ENCODE peak calls at places on chromosome 21, in four cellular contexts. One of them, this sample, is unnamed.

GRCh38 chr21:32819702-32820101 is 48.1 kb upstream of the PAXBP1 start:
- DNase-seq in NCI-H187 treated with DMSO at 0.1 percent for 48 hours: no peak
- DNase-seq in KBM-7: no peak
- DNase-seq in amniotic stem cell: peak
- DNase-seq in this sample: peak

GRCh38 chr21:45893166-45894106 is 88.1 kb upstream of the COL6A1 start:
- DNase-seq in NCI-H187 treated with DMSO at 0.1 percent for 48 hours: no peak
- DNase-seq in amniotic stem cell: no peak
- DNase-seq in KBM-7: no peak
- DNase-seq in this sample: no peak

GRCh38 chr21:35048183-35048601 is 910 bp downstream of the RUNX1 start:
- DNase-seq in NCI-H187 treated with DMSO at 0.1 percent for 48 hours: no peak
- DNase-seq in KBM-7: peak
- DNase-seq in amniotic stem cell: no peak
- DNase-seq in this sample: no peak

GRCh38 chr21:35234725-35235124 is 185.6 kb upstream of the RUNX1 start:
- DNase-seq in NCI-H187 treated with DMSO at 0.1 percent for 48 hours: no peak
- DNase-seq in KBM-7: peak
- DNase-seq in amniotic stem cell: no peak
- DNase-seq in this sample: no peak

GRCh38 chr21:38688068-38688467 is 117.7 kb upstream of the ETS2 start:
- DNase-seq in amniotic stem cell: no peak
- DNase-seq in KBM-7: no peak
- DNase-seq in NCI-H187 treated with DMSO at 0.1 percent for 48 hours: no peak
- DNase-seq in this sample: no peak

GRCh38 chr21:25636727-25637126 is 2.3 kb upstream of the JAM2 start:
- DNase-seq in amniotic stem cell: no peak
- DNase-seq in NCI-H187 treated with DMSO at 0.1 percent for 48 hours: no peak
- DNase-seq in KBM-7: no peak
- DNase-seq in this sample: no peak

GRCh38 chr21:42579456-42580075 is 65.9 kb downstream of the SLC37A1 start:
- DNase-seq in NCI-H187 treated with DMSO at 0.1 percent for 48 hours: no peak
- DNase-seq in KBM-7: no peak
- DNase-seq in amniotic stem cell: no peak
- DNase-seq in this sample: no peak

GRCh38 chr21:44349847-44350772 is 3.3 kb upstream of the TRPM2 start:
- DNase-seq in NCI-H187 treated with DMSO at 0.1 percent for 48 hours: no peak
- DNase-seq in amniotic stem cell: no peak
- DNase-seq in KBM-7: no peak
- DNase-seq in this sample: no peak

GRCh38 chr21:44800971-44801467 is 601 bp downstream of the UBE2G2 start:
- DNase-seq in amniotic stem cell: no peak
- DNase-seq in KBM-7: peak
- DNase-seq in NCI-H187 treated with DMSO at 0.1 percent for 48 hours: no peak
- DNase-seq in this sample: no peak

GRCh38 chr21:45870851-45871615 is 110.5 kb upstream of the COL6A1 start:
- DNase-seq in NCI-H187 treated with DMSO at 0.1 percent for 48 hours: no peak
- DNase-seq in KBM-7: no peak
- DNase-seq in amniotic stem cell: no peak
- DNase-seq in this sample: no peak

GRCh38 chr21:44267655-44268142 is 6.0 kb upstream of the DNMT3L start:
- DNase-seq in NCI-H187 treated with DMSO at 0.1 percent for 48 hours: no peak
- DNase-seq in KBM-7: peak
- DNase-seq in amniotic stem cell: no peak
- DNase-seq in this sample: no peak

GRCh38 chr21:43659136-43660000 is at the start of the genes HSF2BP and RRP1B:
- DNase-seq in NCI-H187 treated with DMSO at 0.1 percent for 48 hours: peak
- DNase-seq in amniotic stem cell: peak
- DNase-seq in KBM-7: peak
- DNase-seq in this sample: no peak

GRCh38 chr21:33069243-33069642 is 698 bp upstream of the OLIG1 start:
- DNase-seq in amniotic stem cell: no peak
- DNase-seq in KBM-7: no peak
- DNase-seq in NCI-H187 treated with DMSO at 0.1 percent for 48 hours: no peak
- DNase-seq in this sample: no peak

GRCh38 chr21:33362044-33362555 is 37.3 kb downstream of the IFNAR1 start:
- DNase-seq in amniotic stem cell: no peak
- DNase-seq in NCI-H187 treated with DMSO at 0.1 percent for 48 hours: peak
- DNase-seq in KBM-7: peak
- DNase-seq in this sample: no peak

GRCh38 chr21:34537838-34538237 is 25.8 kb upstream of the KCNE1 start:
- DNase-seq in NCI-H187 treated with DMSO at 0.1 percent for 48 hours: no peak
- DNase-seq in KBM-7: no peak
- DNase-seq in amniotic stem cell: no peak
- DNase-seq in this sample: no peak

GRCh38 chr21:28016571-28016970 is 976.1 kb downstream of the LTN1 start:
- DNase-seq in KBM-7: no peak
- DNase-seq in amniotic stem cell: no peak
- DNase-seq in NCI-H187 treated with DMSO at 0.1 percent for 48 hours: no peak
- DNase-seq in this sample: no peak